ENCODE peak calls at places on chromosomes 6 and 20, in six cellular contexts. O is coronary artery, B is GM13977, H is heart left ventricle, L is cardiac muscle cell, Z is PC-3. Y is an unnamed sample.

GRCh38 chr6:127841811-127842210 is 59.0 kb downstream of the THEMIS start:
- DNase-seq in O (no peak), B (no peak), H (no peak), L (no peak), Z (no peak), Y (no peak)

GRCh38 chr6:7902221-7902620 is 8.4 kb downstream of the TXNDC5 start:
- DNase-seq in O (no peak), B (no peak), H (no peak), L (no peak), Z (no peak), Y (no peak)

GRCh38 chr6:91476000-91476399 is 889.1 kb upstream of the MAP3K7 start:
- DNase-seq in O (no peak), B (peak), H (no peak), L (peak), Z (peak), Y (peak)

GRCh38 chr6:24537082-24537699 is 42.4 kb downstream of the ALDH5A1 start:
- DNase-seq in O (no peak), B (no peak), H (no peak), L (no peak), Z (peak), Y (no peak)

GRCh38 chr6:52262620-52263344 is 18.5 kb upstream of the IL17F start:
- DNase-seq in O (no peak), B (no peak), H (no peak), L (no peak), Z (no peak), Y (no peak)

GRCh38 chr6:115901896-115902295 is 158.8 kb downstream of the FRK start:
- DNase-seq in O (no peak), B (no peak), H (no peak), L (no peak), Z (no peak), Y (no peak)

GRCh38 chr20:39624316-39624715 is 662.2 kb downstream of the DHX35 start:
- DNase-seq in O (no peak), B (no peak), H (no peak), L (no peak), Z (no peak), Y (no peak)

GRCh38 chr6:95292011-95292410 is 285.3 kb upstream of the MANEA start:
- DNase-seq in O (no peak), B (no peak), H (no peak), L (no peak), Z (no peak), Y (no peak)

GRCh38 chr6:30067460-30068139 is 602 bp downstream of the PPP1R11 start:
- DNase-seq in O (no peak), B (no peak), H (no peak), L (peak), Z (no peak), Y (no peak)

GRCh38 chr6:40887079-40887822 is 151.8 kb downstream of the UNC5CL start:
- DNase-seq in O (no peak), B (no peak), H (no peak), L (no peak), Z (no peak), Y (no peak)

GRCh38 chr6:42177514-42178364 is 4.6 kb downstream of the GUCA1A start:
- DNase-seq in O (no peak), B (no peak), H (no peak), L (peak), Z (no peak), Y (no peak)

GRCh38 chr20:50794181-50794845 is 548 bp upstream of the BCAS4 start:
- DNase-seq in O (no peak), B (no peak), H (no peak), L (no peak), Z (no peak), Y (no peak)

GRCh38 chr6:11318835-11319813 is 86.7 kb upstream of the NEDD9 start:
- DNase-seq in O (no peak), B (no peak), H (no peak), L (no peak), Z (no peak), Y (no peak)

GRCh38 chr6:34151321-34152041 is 5.6 kb upstream of the GRM4 start:
- DNase-seq in O (peak), B (no peak), H (no peak), L (no peak), Z (no peak), Y (no peak)

GRCh38 chr6:35365599-35366596 is 23.5 kb downstream of the PPARD start:
- DNase-seq in O (no peak), B (no peak), H (no peak), L (no peak), Z (peak), Y (no peak)

DNA sequence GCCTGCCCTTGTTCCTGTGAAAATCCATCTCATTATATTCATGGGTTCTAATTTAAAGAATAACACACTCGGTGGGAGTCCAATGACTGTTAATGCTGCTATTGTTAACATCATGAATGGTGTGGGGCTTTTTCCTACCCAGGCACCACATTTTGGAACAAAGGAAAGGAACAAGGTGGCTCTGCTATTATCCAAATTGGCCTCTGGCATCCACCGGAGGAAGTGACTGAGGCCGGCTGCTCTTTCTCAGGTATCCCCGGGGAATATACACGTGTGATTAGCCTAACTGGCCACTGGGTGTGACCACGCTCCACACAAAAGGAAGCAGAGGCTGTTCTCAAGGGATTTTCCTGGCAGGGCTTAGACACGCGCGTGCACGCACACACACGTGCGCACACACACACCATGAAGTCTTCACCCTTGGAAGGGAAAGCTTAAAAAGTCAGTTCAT is 601.2 kb upstream of the ARID1B start:
- DNase-seq in O (no peak), B (no peak), H (peak), L (peak), Z (peak), Y (no peak)
- TF ChIP-seq CTCF in O (no peak), B (no peak), H (no peak), L (no peak), Z (peak), Y (no peak)

GRCh38 chr6:13397359-13398080 is 69.2 kb upstream of the TBC1D7 start:
- DNase-seq in O (no peak), B (peak), H (no peak), L (no peak), Z (no peak), Y (peak)
- TF ChIP-seq CTCF in O (no peak), B (no peak), H (no peak), L (no peak), Z (no peak), Y (no peak)

DNA sequence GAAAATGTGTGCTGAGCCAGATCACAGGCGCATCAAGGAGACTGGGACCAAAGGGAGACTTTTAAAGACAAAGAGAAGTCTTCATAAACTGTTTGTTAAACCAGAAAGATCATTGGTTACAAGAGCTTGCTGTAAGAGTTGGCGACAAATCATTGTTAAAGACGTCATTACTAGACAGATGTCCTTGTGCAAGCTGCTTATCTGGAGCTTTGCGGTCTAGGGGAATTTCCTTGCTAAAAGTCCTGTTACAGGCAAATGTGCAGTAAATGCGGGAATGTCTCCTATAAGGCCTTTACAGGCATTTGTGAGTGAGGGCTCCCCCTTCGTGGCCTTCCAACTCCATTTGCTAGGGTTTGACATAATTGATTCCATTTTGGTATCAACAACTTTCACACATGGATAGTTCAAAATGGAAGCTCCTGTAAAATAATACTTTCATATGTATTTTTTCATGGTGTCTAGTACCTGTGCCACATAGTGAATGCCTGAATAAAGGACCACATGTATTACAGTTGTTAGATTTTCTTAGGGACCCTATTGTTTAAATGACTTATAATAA is 362.4 kb downstream of the UTRN start:
- DNase-seq in O (no peak), B (no peak), H (no peak), L (no peak), Z (no peak), Y (no peak)
- TF ChIP-seq CTCF in O (no peak), B (no peak), H (no peak), L (no peak), Z (no peak), Y (no peak)

GRCh38 chr6:44053760-44054556 is 73.3 kb downstream of the MRPL14 start:
- DNase-seq in O (no peak), B (no peak), H (no peak), L (peak), Z (peak), Y (no peak)
- TF ChIP-seq CTCF in O (no peak), B (no peak), H (no peak), L (no peak), Z (no peak), Y (no peak)

GRCh38 chr6:149830731-149831379 is 33.3 kb downstream of the LRP11 start:
- DNase-seq in O (no peak), B (no peak), H (no peak), L (no peak), Z (no peak), Y (no peak)

GRCh38 chr6:149831380-149831820 is 32.8 kb downstream of the LRP11 start:
- DNase-seq in O (no peak), B (no peak), H (no peak), L (no peak), Z (peak), Y (no peak)

GRCh38 chr6:149834513-149835481 is 29.4 kb downstream of the LRP11 start:
- DNase-seq in O (no peak), B (peak), H (no peak), L (peak), Z (peak), Y (peak)

GRCh38 chr6:149833651-149834050 is 30.5 kb downstream of the LRP11 start:
- DNase-seq in O (no peak), B (no peak), H (no peak), L (no peak), Z (no peak), Y (no peak)
- TF ChIP-seq CTCF in O (no peak), B (no peak), H (no peak), L (no peak), Z (no peak), Y (no peak)

DNA sequence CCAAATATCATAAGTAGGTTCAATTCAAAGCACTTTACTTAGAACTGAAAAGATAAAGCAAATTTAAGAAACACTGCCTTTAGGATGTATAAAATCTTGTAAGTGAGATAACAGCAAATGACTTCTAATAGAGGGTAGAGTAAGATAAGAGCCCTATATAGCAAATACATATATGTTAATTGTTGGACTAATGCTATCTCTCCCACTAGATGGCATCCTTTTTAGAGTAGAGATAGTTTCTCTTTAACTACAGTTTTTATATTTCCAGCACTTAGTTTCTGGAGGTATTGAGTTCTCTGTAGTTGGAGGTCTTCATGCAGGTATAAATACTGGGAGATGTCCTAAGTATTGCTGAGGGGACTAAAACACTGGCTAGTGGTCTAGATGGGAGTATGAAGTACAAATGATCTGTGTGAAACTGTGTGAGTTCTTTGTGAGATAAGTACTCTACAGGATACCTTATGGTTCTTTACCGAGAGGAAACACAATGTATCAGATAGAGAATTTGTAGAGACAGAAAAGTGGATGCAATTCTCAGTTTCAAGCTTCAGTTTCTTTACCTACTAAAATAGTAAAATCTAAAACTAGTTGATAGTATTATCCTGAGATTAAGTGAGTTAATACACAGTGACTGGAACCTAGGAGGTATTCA is 399.3 kb downstream of the KHDRBS2 start:
- DNase-seq in O (no peak), B (no peak), H (no peak), L (peak), Z (peak), Y (no peak)
- TF ChIP-seq CTCF in O (no peak), B (peak), H (no peak), L (no peak), Z (peak), Y (no peak)

GRCh38 chr20:31848088-31848999 is 2.9 kb upstream of the FOXS1 start:
- DNase-seq in O (no peak), B (no peak), H (no peak), L (no peak), Z (no peak), Y (no peak)

GRCh38 chr20:31849306-31849930 is 4.0 kb upstream of the FOXS1 start:
- DNase-seq in O (no peak), B (no peak), H (no peak), L (no peak), Z (peak), Y (no peak)

GRCh38 chr20:31844737-31845299 is 586 bp downstream of the FOXS1 start:
- DNase-seq in O (no peak), B (no peak), H (no peak), L (no peak), Z (no peak), Y (no peak)

GRCh38 chr20:31845300-31845863 is at the start of gene FOXS1:
- DNase-seq in O (peak), B (no peak), H (peak), L (peak), Z (no peak), Y (no peak)

DNA sequence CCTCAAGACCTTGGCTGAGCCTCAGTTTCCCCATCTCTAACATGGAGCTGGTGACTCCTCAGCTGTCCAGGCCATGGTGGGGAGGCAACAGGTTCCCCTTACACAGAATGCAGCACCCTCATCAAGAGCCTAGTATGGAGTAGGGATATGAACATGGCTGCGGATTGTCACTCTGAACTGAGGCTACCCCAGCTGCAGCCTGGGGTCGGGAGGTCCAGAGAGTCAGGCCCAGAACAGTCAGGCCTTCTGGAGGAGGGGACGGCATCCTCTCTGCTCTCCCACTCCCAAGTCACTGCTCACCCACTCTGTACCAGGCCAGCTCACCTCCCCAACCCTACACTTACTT is 1.4 kb upstream of the FOXS1 start:
- DNase-seq in O (no peak), B (no peak), H (no peak), L (no peak), Z (no peak), Y (no peak)
- TF ChIP-seq CTCF in O (no peak), B (no peak), H (no peak), L (no peak), Z (peak), Y (no peak)

GRCh38 chr20:47950103-47950502 is 164.8 kb upstream of the SULF2 start:
- DNase-seq in O (no peak), B (no peak), H (no peak), L (peak), Z (peak), Y (no peak)

GRCh38 chr20:47951521-47951951 is 166.3 kb upstream of the SULF2 start:
- DNase-seq in O (no peak), B (no peak), H (no peak), L (no peak), Z (peak), Y (no peak)

GRCh38 chr20:47952165-47952564 is 166.9 kb upstream of the SULF2 start:
- DNase-seq in O (no peak), B (no peak), H (no peak), L (no peak), Z (no peak), Y (no peak)

GRCh38 chr20:47950557-47951283 is 165.4 kb upstream of the SULF2 start:
- DNase-seq in O (no peak), B (no peak), H (no peak), L (no peak), Z (peak), Y (no peak)

GRCh38 chr20:47949230-47949629 is 163.9 kb upstream of the SULF2 start:
- DNase-seq in O (no peak), B (no peak), H (no peak), L (no peak), Z (peak), Y (no peak)
- TF ChIP-seq CTCF in O (no peak), B (no peak), H (no peak), L (no peak), Z (no peak), Y (no peak)